ENCODE peak calls at places on chromosomes 1 and 21, in six cellular contexts. F is mesendoderm, L is H1, A is IMR-90, J is mesenchymal stem cell, K is neuronal stem cell. M is an unnamed sample. For H3K36me3 and H3K79me1, the result is how much of the 10 kb centered on the place peaks cover.

GRCh38 chr1:233597489-233597901 is 16.4 kb upstream of the KCNK1 start:
- DNase-seq in F (no peak), L (no peak), A (no peak), J (peak), K (no peak), M (no peak)

GRCh38 chr21:42580076-42580792 is 66.6 kb downstream of the SLC37A1 start:
- DNase-seq in F (no peak), L (no peak), A (no peak), J (no peak), K (no peak), M (no peak)

GRCh38 chr1:184646824-184647223 is 107.8 kb downstream of the EDEM3 start:
- DNase-seq in F (no peak), L (no peak), A (no peak), J (no peak), K (no peak), M (no peak)

GRCh38 chr1:226938903-226939438 is 1.1 kb upstream of the COQ8A start:
- DNase-seq in F (peak), L (no peak), A (peak), J (peak), K (no peak), M (no peak)

GRCh38 chr1:43711524-43712386 is 4.4 kb downstream of the ST3GAL3 start:
- DNase-seq in F (peak), L (no peak), A (peak), J (peak), K (no peak), M (peak)

GRCh38 chr1:15207031-15207828 is 39.8 kb upstream of the FHAD1 start:
- DNase-seq in F (no peak), L (no peak), A (no peak), J (no peak), K (no peak), M (no peak)

GRCh38 chr1:211606914-211607751 is 28.2 kb upstream of the SLC30A1 start:
- DNase-seq in F (no peak), L (no peak), A (no peak), J (peak), K (no peak), M (peak)

GRCh38 chr21:32940079-32941014 is 85.4 kb upstream of the OLIG2 start:
- DNase-seq in F (peak), L (no peak), A (peak), J (peak), K (peak), M (peak)

GRCh38 chr21:21373969-21374368 is 375.8 kb downstream of the NCAM2 start:
- DNase-seq in F (no peak), L (no peak), A (no peak), J (peak), K (no peak), M (no peak)

GRCh38 chr1:226639631-226640061 is 91.1 kb downstream of the STUM start:
- DNase-seq in F (no peak), L (no peak), A (no peak), J (no peak), K (no peak), M (no peak)

GRCh38 chr1:107184888-107185287 is 44.0 kb downstream of the NTNG1 start:
- DNase-seq in F (peak), L (no peak), A (no peak), J (no peak), K (no peak), M (no peak)
- H3K36me3 ChIP-seq in F (under half), L (under half), A (under half), J (under half), K (under half), M (under half)

GRCh38 chr1:205017766-205018165 is 25.2 kb upstream of the CNTN2 start:
- DNase-seq in F (no peak), L (no peak), A (no peak), J (no peak), K (no peak), M (no peak)
- H3K79me1 ChIP-seq in F (under half), L (under half), A (under half), J (under half), K (under half), M (under half)

GRCh38 chr1:7940745-7941436 is at the start of gene TNFRSF9:
- DNase-seq in F (peak), L (no peak), A (peak), J (peak), K (no peak), M (peak)
- H3K23ac ChIP-seq in F (no peak), L (no peak), A (no peak), J (no peak), K (peak), M (peak)

DNA sequence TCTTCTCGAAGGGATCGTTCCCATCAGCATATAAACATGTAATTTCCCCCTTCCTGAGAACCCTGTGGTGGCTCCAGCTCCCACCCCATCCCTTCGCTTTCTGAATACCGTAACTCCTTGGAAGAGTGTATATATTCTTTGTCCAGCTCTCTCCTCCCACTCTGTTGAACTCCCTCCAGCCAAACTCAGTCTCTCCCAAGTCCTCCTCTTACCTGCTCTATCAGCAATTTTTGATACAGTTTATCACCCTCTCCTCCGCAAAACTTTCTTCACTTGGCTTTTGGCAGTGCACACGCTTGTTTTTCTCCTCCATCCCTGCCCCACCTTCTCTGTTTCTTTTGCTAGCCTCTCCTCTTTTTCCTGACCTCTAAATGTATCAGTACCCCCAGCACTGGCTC is 109.9 kb upstream of the SLC25A33 start:
- DNase-seq in F (no peak), L (no peak), A (no peak), J (no peak), K (no peak), M (no peak)
- H3K36me3 ChIP-seq in F (under half), L (under half), A (under half), J (under half), K (under half), M (under half)

GRCh38 chr1:2807036-2807435 is 5.5 kb upstream of the TTC34 start:
- DNase-seq in F (no peak), L (no peak), A (no peak), J (no peak), K (no peak), M (no peak)
- H3K79me1 ChIP-seq in F (under half), L (under half), A (under half), J (under half), K (under half), M (under half)

DNA sequence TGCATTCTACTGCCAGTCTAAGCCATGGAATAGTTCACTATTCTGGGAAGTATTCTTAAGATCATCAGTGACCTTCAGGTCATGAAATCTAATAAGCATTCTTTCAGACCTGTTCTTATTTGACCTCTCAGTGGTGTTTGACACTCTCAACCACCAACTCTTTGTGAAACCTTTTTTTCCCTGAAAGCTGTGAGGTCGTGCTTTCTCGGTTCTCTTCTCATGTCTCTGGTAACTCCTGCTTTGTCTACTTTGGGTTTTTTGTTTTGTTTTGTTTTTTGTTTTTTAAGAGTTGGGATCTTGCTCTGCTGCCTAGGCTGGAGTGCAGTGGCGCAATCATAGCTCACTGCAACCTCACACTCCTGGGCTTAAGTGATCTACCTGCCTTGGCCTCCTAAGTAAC is 56.3 kb downstream of the POU2F1 start:
- DNase-seq in F (no peak), L (no peak), A (no peak), J (no peak), K (no peak), M (no peak)
- H3K23ac ChIP-seq in F (no peak), L (no peak), A (no peak), J (no peak), K (no peak), M (no peak)